ENCODE peak calls at places on chromosomes 6 and 20, in seven cellular contexts. M is AG09309, S is fibroblast of lung, X is aorta, F is AG04450, O is fibroblast of the aortic adventitia, W is ascending aorta. E is an unnamed sample.

GRCh38 chr20:14820771-14821170 is 483.4 kb upstream of the FLRT3 start:
- DNase-seq in F (no peak), S (no peak), M (no peak), W (no peak), O (no peak), X (no peak), E (peak)

GRCh38 chr6:27592481-27593199 is 119.7 kb upstream of the ZNF184 start:
- DNase-seq in O (peak), M (no peak), F (peak), S (peak), X (no peak), W (no peak), E (no peak)

GRCh38 chr6:79630883-79631799 is at the start of gene SH3BGRL2:
- DNase-seq in M (no peak), O (peak), F (peak), S (peak), X (peak), W (peak), E (peak)

GRCh38 chr6:159169193-159169555 is at the start of gene FNDC1:
- DNase-seq in W (peak), F (no peak), S (no peak), X (peak), M (no peak), O (no peak), E (no peak)

GRCh38 chr6:168400044-168400443 is 40.9 kb upstream of the SMOC2 start:
- DNase-seq in M (no peak), S (no peak), X (no peak), O (no peak), W (peak), F (no peak), E (no peak)

GRCh38 chr20:14780508-14780907 is 443.1 kb upstream of the FLRT3 start:
- DNase-seq in F (no peak), M (no peak), O (no peak), S (no peak), X (no peak), W (no peak), E (no peak)

GRCh38 chr20:11395581-11395980 is 522.1 kb upstream of the BTBD3 start:
- DNase-seq in F (no peak), W (no peak), S (no peak), M (no peak), X (no peak), O (no peak), E (no peak)

GRCh38 chr20:32623667-32624157 is 38.6 kb upstream of the NOL4L start:
- DNase-seq in F (no peak), S (no peak), M (no peak), O (no peak), W (no peak), X (no peak), E (no peak)

GRCh38 chr20:17698419-17698818 is 1.3 kb upstream of the BANF2 start:
- DNase-seq in S (no peak), W (no peak), X (no peak), F (no peak), O (no peak), M (no peak), E (no peak)

GRCh38 chr6:14243617-14244016 is 126.0 kb downstream of the CD83 start:
- DNase-seq in O (no peak), W (no peak), X (no peak), F (no peak), M (no peak), S (no peak), E (no peak)

GRCh38 chr6:43851204-43851855 is 81.3 kb downstream of the VEGFA start:
- DNase-seq in O (peak), S (peak), F (no peak), X (no peak), W (no peak), M (peak), E (no peak)

GRCh38 chr6:130848945-130849344 is 21.7 kb downstream of the SMLR1 start:
- DNase-seq in S (no peak), F (no peak), O (no peak), M (no peak), W (no peak), X (no peak), E (no peak)

GRCh38 chr6:25155221-25155620 is 124.0 kb upstream of the CARMIL1 start:
- DNase-seq in S (no peak), W (no peak), X (no peak), M (no peak), F (no peak), O (no peak), E (no peak)

GRCh38 chr20:40663991-40664880 is 24.8 kb downstream of the MAFB start:
- DNase-seq in F (no peak), O (no peak), W (no peak), S (no peak), M (no peak), X (no peak), E (no peak)

GRCh38 chr20:50725722-50726000 is 5.7 kb upstream of the PARD6B start:
- DNase-seq in W (no peak), X (no peak), M (no peak), O (no peak), F (no peak), S (no peak), E (no peak)
- H3K4me3 ChIP-seq in W (no peak), X (no peak), M (no peak), O (no peak), F (no peak), S (no peak), E (no peak)

GRCh38 chr6:35216412-35216732 is 2.6 kb downstream of the SCUBE3 start:
- DNase-seq in M (no peak), S (no peak), X (no peak), F (no peak), W (no peak), O (no peak), E (no peak)

GRCh38 chr6:35215665-35216411 is 2.1 kb downstream of the SCUBE3 start:
- DNase-seq in F (no peak), S (no peak), O (no peak), X (peak), W (no peak), M (no peak), E (no peak)

GRCh38 chr6:35214869-35215664 is 1.3 kb downstream of the SCUBE3 start:
- DNase-seq in W (no peak), X (peak), S (no peak), O (no peak), F (no peak), M (no peak), E (peak)

GRCh38 chr6:35213161-35213823 is 464 bp upstream of the SCUBE3 start:
- DNase-seq in M (no peak), X (peak), W (no peak), O (no peak), F (no peak), S (no peak), E (no peak)

DNA sequence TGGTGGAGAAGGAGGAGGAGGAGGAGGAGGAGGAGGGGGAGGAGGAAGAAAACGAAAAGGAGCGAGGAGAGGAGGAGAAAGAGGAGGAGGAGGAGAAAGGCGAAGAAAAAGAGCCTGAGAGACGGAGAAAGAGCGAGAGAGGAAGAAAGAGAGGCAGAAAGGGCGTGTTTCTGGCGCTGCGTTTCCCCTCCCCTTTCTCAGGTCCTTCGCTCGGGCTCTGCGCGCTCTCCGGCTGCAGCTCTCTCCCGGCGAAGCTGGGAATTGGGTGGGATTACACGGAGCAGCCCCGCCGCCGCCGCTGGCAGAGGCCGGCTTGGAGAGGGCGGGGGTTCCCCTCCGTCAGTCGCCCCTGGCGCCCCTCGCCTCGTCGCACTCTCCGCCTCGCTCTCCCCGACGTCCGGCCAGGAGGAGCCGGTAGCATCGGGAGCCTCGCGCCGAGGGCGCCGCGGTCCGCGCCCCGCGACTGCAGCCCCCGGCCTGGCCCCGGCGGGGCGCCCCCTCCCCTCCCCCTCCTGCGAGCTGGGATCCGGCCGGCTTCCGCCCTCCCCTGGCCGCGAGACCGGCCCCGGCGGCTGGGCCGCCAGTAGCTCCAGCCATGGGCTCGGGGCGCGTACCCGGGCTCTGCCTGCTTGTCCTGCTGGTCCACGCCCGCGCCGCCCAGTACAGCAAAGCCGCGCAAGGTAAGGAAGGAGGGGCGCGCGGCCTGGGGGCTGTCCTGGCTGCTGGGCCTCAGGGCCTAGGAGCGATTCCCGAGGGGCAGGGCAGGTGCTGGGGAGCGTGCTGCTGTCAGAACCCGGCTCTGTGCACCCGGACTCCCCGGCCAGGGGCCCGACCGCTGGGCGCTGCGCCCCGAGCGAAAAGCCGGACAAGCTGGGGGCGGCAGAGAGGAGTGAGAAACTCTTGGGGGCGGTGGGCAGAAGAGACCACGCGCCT is at the start of gene SCUBE3:
- DNase-seq in O (peak), S (peak), F (no peak), M (no peak), X (peak), W (no peak), E (peak)
- H3K4me3 ChIP-seq in O (peak), S (peak), F (peak), M (peak), X (peak), W (peak), E (peak)

GRCh38 chr6:124961468-124961783 is 811 bp upstream of the RNF217 start:
- DNase-seq in O (no peak), F (no peak), S (no peak), M (no peak), W (no peak), X (no peak), E (no peak)
- H3K4me3 ChIP-seq in O (peak), F (peak), S (peak), M (peak), W (peak), X (peak), E (peak)

GRCh38 chr20:57718490-57719009 is 8.7 kb upstream of the PMEPA1 start:
- DNase-seq in X (peak), O (peak), M (peak), F (peak), W (peak), S (peak), E (peak)

GRCh38 chr20:57717797-57718196 is 8.0 kb upstream of the PMEPA1 start:
- DNase-seq in S (no peak), X (no peak), M (no peak), F (no peak), O (peak), W (no peak), E (no peak)

GRCh38 chr20:57716202-57716601 is 6.4 kb upstream of the PMEPA1 start:
- DNase-seq in X (no peak), F (no peak), O (peak), S (peak), W (no peak), M (no peak), E (no peak)

GRCh38 chr20:57715268-57715904 is 5.6 kb upstream of the PMEPA1 start:
- DNase-seq in X (no peak), S (no peak), F (no peak), W (no peak), M (no peak), O (no peak), E (no peak)

DNA sequence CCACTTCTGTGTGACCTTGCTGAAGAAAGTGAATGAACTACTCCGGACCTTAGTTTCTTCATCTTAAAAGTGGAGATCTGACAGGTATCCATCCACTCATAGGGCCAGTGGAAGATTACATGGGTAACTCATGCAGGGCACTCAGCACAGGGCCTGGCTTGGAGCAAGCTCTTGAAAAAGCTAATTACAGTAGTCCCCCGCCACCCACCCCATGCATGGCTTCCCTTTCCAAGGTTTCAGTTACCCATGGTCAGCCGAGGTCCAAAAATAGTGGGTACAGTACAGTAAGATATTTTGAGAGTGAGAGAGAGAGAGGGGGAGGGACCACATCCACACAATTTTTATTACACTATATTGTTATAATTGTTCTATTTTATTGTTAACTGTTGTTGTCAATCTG is 7.1 kb upstream of the PMEPA1 start:
- DNase-seq in X (no peak), F (no peak), W (no peak), M (no peak), O (no peak), S (no peak), E (no peak)
- H3K4me3 ChIP-seq in X (no peak), F (no peak), W (no peak), M (no peak), O (no peak), S (no peak), E (no peak)

DNA sequence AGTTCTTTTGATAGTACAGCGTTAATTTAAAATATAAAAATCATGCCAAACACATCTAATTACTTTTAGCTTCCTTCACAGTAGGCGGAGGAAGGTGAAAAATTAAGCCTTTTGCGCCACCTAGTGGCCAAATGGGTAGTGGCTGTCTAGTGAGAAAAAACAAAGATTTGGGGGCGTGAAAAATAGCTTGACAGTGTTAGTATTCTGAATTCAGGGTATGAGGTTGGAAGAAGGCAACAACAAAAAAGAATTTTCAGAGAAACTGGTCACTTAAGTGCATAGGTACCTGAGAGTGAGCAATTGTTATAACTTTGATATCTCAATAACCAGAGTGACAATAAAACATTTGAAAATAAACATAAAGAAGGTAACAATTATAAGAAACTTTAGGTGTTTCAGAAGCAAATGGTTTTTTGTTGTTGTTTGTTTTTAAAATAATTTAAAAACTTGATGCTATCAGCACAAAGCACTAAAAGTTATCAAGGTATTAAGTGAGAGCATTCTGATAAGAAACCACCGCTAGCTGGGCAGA is 14.3 kb downstream of the PSMB9 start:
- DNase-seq in O (peak), M (no peak), F (no peak), W (peak), X (peak), S (peak), E (no peak)
- H3K4me3 ChIP-seq in O (no peak), M (no peak), F (no peak), W (no peak), X (no peak), S (no peak), E (no peak)

GRCh38 chr6:69817358-69817757 is 20.5 kb upstream of the LMBRD1 start:
- DNase-seq in X (no peak), M (no peak), S (no peak), O (no peak), W (no peak), F (no peak), E (no peak)

GRCh38 chr6:69816017-69816416 is 19.2 kb upstream of the LMBRD1 start:
- DNase-seq in M (no peak), O (no peak), S (no peak), F (no peak), W (no peak), X (no peak), E (no peak)

GRCh38 chr6:69818223-69818930 is 21.6 kb upstream of the LMBRD1 start:
- DNase-seq in W (no peak), F (no peak), O (no peak), M (no peak), S (no peak), X (no peak), E (no peak)

GRCh38 chr6:69819138-69819537 is 22.3 kb upstream of the LMBRD1 start:
- DNase-seq in S (no peak), X (no peak), F (no peak), M (no peak), O (no peak), W (no peak), E (no peak)

GRCh38 chr6:69816569-69816968 is 19.8 kb upstream of the LMBRD1 start:
- DNase-seq in F (no peak), S (no peak), M (no peak), O (no peak), X (no peak), W (no peak), E (no peak)
- H3K4me3 ChIP-seq in F (no peak), S (no peak), M (no peak), O (no peak), X (no peak), W (no peak), E (no peak)

DNA sequence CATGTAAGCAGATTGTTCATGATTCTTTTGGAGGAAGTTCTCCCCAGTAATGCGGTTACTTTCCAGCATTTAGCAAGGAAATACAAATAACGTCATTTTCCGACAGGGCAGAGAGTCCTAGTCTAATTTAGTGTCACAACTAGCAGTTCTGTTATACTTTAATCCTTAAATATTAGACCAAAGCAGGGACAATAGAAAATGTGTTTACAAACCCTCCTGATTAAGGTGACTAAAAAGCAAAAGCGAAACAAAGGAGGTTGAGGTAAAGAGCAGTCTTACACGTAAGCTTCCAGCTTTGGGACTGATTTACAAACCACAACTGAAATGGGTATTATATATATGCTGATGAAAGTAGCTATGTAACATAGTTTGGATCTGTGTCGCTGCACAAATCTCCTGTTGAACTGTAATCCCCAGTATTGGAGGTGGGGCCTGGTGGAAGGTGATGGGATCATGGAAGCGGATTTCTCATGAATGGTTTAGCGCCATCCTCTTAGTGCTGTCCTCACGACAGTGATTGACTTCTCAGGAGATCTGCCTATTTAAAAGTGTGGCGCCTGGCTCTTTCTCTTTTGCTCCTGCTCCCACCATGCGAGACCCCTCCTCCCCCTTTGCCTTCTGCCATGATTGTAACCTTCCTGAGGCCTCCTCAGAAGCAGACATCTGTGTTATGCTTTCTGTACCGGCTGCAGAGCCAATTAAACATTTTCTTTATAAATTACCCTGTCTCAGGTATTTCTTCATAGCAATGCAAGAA is 81.9 kb downstream of the PLCB1 start:
- DNase-seq in O (no peak), X (no peak), W (no peak), F (no peak), S (no peak), M (no peak), E (no peak)
- H3K4me3 ChIP-seq in O (no peak), X (no peak), W (no peak), F (no peak), S (no peak), M (no peak), E (no peak)

DNA sequence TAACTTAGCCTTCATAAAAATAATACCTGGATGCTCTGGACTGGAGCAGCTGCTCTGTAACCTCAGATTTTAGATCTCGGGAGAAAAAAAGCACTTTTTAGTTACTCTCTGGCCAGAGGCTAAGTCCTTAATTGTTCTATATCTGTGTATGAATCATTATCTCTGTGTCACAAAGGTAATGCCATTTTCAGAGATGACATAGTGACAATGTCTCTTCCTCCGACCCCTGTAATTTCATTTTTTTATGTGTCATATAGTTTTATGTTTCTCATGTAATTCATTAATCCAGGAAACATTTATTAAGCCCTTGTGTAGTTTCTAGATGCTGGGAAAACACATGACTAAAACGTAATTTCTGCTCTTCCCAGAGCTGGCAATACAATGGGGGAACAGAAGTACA is 55.6 kb downstream of the SENP6 start:
- DNase-seq in M (no peak), W (no peak), X (no peak), F (no peak), O (no peak), S (no peak), E (no peak)
- H3K4me3 ChIP-seq in M (no peak), W (no peak), X (no peak), F (no peak), O (no peak), S (no peak), E (no peak)

DNA sequence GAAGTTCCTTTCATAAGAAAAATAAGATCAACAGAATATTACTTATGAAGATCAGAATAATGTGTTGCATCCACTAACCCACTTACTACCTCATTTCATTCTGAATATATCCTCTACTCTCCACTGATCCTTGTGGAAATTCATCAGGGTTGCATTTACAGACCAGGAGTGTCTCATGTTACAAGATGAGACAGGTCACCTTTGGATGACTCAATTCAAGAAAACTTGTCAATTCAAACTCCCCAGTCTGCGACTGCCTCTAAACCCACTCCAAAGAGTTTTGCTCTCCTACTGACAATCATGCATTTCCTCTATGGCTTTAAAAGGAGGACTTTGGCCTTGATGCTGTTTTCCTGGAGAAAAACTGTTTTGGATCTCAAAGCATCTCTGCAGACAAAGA is 68.4 kb downstream of the ID4 start:
- DNase-seq in M (no peak), F (no peak), X (no peak), W (no peak), S (no peak), O (no peak), E (no peak)
- H3K4me3 ChIP-seq in M (no peak), F (no peak), X (no peak), W (no peak), S (no peak), O (no peak), E (no peak)

E was measured in skeletal muscle cell.